ENCODE peak calls at places on chromosomes 11 and 22, in nine cellular contexts. F, P, M, D, V, I, B, A and H are unnamed samples.
A peak's percentile ranks its signal among the peaks of the same experiment; 100 is the strongest.

GRCh38 chr11:47377571-47378010 is 756 bp downstream of the SPI1 start:
- DNase-seq in M (no peak), D (peak; percentile 27), F (peak; percentile 47), B (no peak), P (no peak), I (no peak), A (no peak), V (no peak), H (no peak)

GRCh38 chr11:15629690-15630321 is 515.1 kb downstream of the INSC start:
- DNase-seq in P (no peak), I (no peak), D (no peak), A (peak; percentile 51), F (peak; percentile 44), B (peak; percentile 65), V (no peak), M (peak; percentile 68), H (no peak)

GRCh38 chr11:18853086-18853720 is 61.6 kb upstream of the PTPN5 start:
- DNase-seq in F (no peak), B (no peak), I (peak; percentile 19), V (no peak), P (no peak), A (no peak), M (peak; percentile 69), D (peak; percentile 21), H (peak; percentile 11)

GRCh38 chr11:132278801-132279574 is 908.6 kb downstream of the NTM start:
- DNase-seq in I (peak; percentile 72), M (peak; percentile 35), P (no peak), F (no peak), A (no peak), D (no peak), V (no peak), B (no peak), H (no peak)

GRCh38 chr11:80606726-80607125 is 1165.9 kb upstream of the TENM4 start:
- DNase-seq in A (no peak), P (no peak), B (no peak), M (peak; percentile 35), I (no peak), D (no peak), V (no peak), F (no peak), H (no peak)

GRCh38 chr11:35275808-35276170 is 136.8 kb downstream of the CD44 start:
- DNase-seq in I (no peak), M (no peak), V (no peak), D (no peak), P (no peak), F (no peak), A (no peak), B (no peak), H (no peak)

GRCh38 chr11:82229346-82229745 is 504.3 kb downstream of the FAM181B start:
- DNase-seq in F (no peak), M (peak; percentile 40), V (no peak), P (no peak), D (peak; percentile 7), A (no peak), I (no peak), B (no peak), H (peak; percentile 1)

GRCh38 chr11:63945482-63946163 is 6.8 kb downstream of the NAA40 start:
- DNase-seq in B (peak; percentile 77), P (peak; percentile 71), V (peak; percentile 36), I (peak; percentile 68), D (peak; percentile 84), F (peak; percentile 78), M (peak; percentile 70), A (peak; percentile 70), H (no peak)

GRCh38 chr11:96024666-96025065 is 100.8 kb upstream of the MTMR2 start:
- DNase-seq in P (no peak), B (no peak), V (no peak), M (no peak), F (no peak), I (no peak), D (no peak), A (no peak), H (no peak)

GRCh38 chr11:129248618-129249017 is 56.5 kb upstream of the ARHGAP32 start:
- DNase-seq in D (no peak), P (no peak), F (no peak), A (no peak), M (no peak), V (no peak), B (no peak), I (peak; percentile 80), H (no peak)

GRCh38 chr22:48892571-48893287 is 934.9 kb downstream of the BRD1 start:
- DNase-seq in P (peak; percentile 19), D (no peak), V (no peak), I (no peak), B (no peak), A (no peak), M (no peak), F (no peak), H (no peak)

GRCh38 chr11:3684129-3684685 is 13.0 kb upstream of the CHRNA10 start:
- DNase-seq in F (no peak), P (no peak), V (no peak), D (no peak), M (no peak), B (no peak), A (no peak), I (no peak), H (no peak)

GRCh38 chr11:106231591-106231990 is 154.1 kb downstream of the AASDHPPT start:
- DNase-seq in V (no peak), D (no peak), B (no peak), F (no peak), I (peak; percentile 13), M (peak; percentile 18), A (no peak), P (no peak), H (no peak)

GRCh38 chr22:26648011-26648497 is 9.3 kb upstream of the MIAT start:
- DNase-seq in D (peak; percentile 39), A (no peak), P (peak; percentile 83), B (no peak), V (no peak), M (peak; percentile 94), I (no peak), F (no peak), H (no peak)

GRCh38 chr11:120236169-120237107 is 3.5 kb upstream of the POU2F3 start:
- DNase-seq in F (no peak), V (no peak), M (no peak), A (no peak), P (no peak), I (peak; percentile 34), B (no peak), D (no peak), H (no peak)

GRCh38 chr22:23380230-23380573 is 199.9 kb downstream of the IGLL1 start:
- DNase-seq in D (no peak), F (no peak), B (no peak), P (no peak), V (no peak), A (no peak), M (no peak), I (no peak), H (no peak)

GRCh38 chr11:3962406-3962840 is 107.0 kb downstream of the STIM1 start:
- DNase-seq in P (no peak), M (no peak), V (no peak), I (peak; percentile 67), F (no peak), A (no peak), D (no peak), B (no peak), H (no peak)

GRCh38 chr11:84289381-84289906 is 1003.3 kb upstream of the CCDC90B start:
- DNase-seq in F (no peak), P (no peak), M (no peak), V (no peak), A (no peak), B (no peak), D (no peak), I (peak; percentile 78), H (peak; percentile 68)

GRCh38 chr11:75399344-75400109 is at the start of gene RPS3:
- DNase-seq in B (peak; percentile 92), M (peak; percentile 96), I (peak; percentile 91), F (peak; percentile 95), A (peak; percentile 93), D (peak; percentile 90), V (peak; percentile 80), P (peak; percentile 92), H (peak; percentile 92)
- H3K36me3 ChIP-seq in B (peaks cover 10% of the 10 kb centered on the region), M (peaks cover 31% of the 10 kb centered on the region), I (peaks cover 37% of the 10 kb centered on the region), F (peaks cover 32% of the 10 kb centered on the region), A (peaks cover 12% of the 10 kb centered on the region), D (peaks cover 36% of the 10 kb centered on the region), V (peaks cover 32% of the 10 kb centered on the region), P (peaks cover 31% of the 10 kb centered on the region), H (peaks cover 28% of the 10 kb centered on the region)

DNA sequence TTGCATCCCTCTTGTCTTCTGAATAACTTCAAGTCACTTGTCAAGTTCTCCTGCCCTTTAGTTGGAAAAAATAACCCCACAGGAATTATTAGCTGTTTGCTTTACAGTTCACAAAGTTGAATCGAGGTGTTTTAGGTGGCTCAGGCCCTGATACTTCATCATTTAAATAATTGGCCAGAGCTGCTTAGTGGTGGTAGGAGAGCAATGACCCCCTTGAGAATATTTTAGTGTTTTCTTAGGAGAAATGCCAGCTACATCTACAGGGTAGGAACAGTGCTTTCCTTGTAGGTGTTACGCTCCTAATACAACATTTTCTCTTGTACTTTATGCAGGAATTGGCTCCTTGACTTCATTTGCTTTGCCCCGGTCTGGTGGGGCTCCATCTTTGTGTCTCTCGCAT is 73.2 kb downstream of the C22orf31 start:
- DNase-seq in V (no peak), F (no peak), D (no peak), M (no peak), I (no peak), B (no peak), A (no peak), P (no peak), H (no peak)
- H3K4me3 ChIP-seq in V (no peak overlapping the region), F (no peak overlapping the region), D (no peak overlapping the region), M (no peak overlapping the region), I (no peak overlapping the region), B (no peak overlapping the region), A (no peak overlapping the region), P (no peak overlapping the region), H (no peak overlapping the region)

GRCh38 chr11:60851327-60852059 is 4.3 kb downstream of the PTGDR2 start:
- DNase-seq in D (no peak), V (no peak), M (no peak), F (no peak), I (no peak), A (no peak), B (no peak), P (no peak), H (no peak)

GRCh38 chr11:60852060-60852638 is 3.6 kb downstream of the PTGDR2 start:
- DNase-seq in I (no peak), F (no peak), A (peak; percentile 89), V (no peak), P (no peak), D (no peak), B (peak; percentile 89), M (no peak), H (no peak)

GRCh38 chr11:60847906-60848305 is 6.0 kb downstream of the CCDC86 start:
- DNase-seq in V (no peak), A (no peak), P (no peak), B (no peak), M (no peak), F (no peak), D (no peak), I (no peak), H (no peak)

GRCh38 chr11:60848714-60849151 is 6.8 kb downstream of the CCDC86 start:
- DNase-seq in D (no peak), P (no peak), B (no peak), V (no peak), I (no peak), F (no peak), A (peak; percentile 27), M (no peak), H (no peak)

GRCh38 chr11:60849641-60850520 is 5.9 kb downstream of the PTGDR2 start:
- DNase-seq in A (peak; percentile 21), F (no peak), I (no peak), D (no peak), M (no peak), B (no peak), V (no peak), P (no peak), H (no peak)
- H3K36me3 ChIP-seq in A (no peaks in the 10 kb centered on the region), F (peaks cover 57% of the 10 kb centered on the region), I (peaks cover 34% of the 10 kb centered on the region), D (no peaks in the 10 kb centered on the region), M (no peaks in the 10 kb centered on the region), B (no peaks in the 10 kb centered on the region), V (peaks cover 24% of the 10 kb centered on the region), P (peaks cover 26% of the 10 kb centered on the region), H (peaks cover 27% of the 10 kb centered on the region)

GRCh38 chr11:65185166-65185565 is 3.4 kb downstream of the CAPN1 start:
- DNase-seq in V (no peak), D (no peak), P (no peak), I (no peak), B (no peak), M (no peak), A (no peak), F (no peak), H (no peak)
- H3K4me3 ChIP-seq in V (no peak overlapping the region), D (no peak overlapping the region), P (no peak overlapping the region), I (no peak overlapping the region), B (no peak overlapping the region), M (no peak overlapping the region), A (no peak overlapping the region), F (no peak overlapping the region), H (no peak overlapping the region)